ENCODE peak calls at places on chromosomes 16 and 17, in nine cellular contexts. L is NCI-H460; H is HTR-8/SVneo; Z is central memory CD8-positive, alpha-beta T cell; I is Panc1; U is fibroblast of the conjunctiva; A is T-helper 2 cell; F is amygdala; Q is CD4-positive, alpha-beta T cell. P is an unnamed sample.
A peak's percentile ranks its signal among the peaks of the same experiment; 100 is the strongest.

GRCh38 chr17:8894189-8894611 is 26.7 kb upstream of the PIK3R6 start:
- DNase-seq in L (no peak), H (no peak), Z (no peak), I (no peak), U (no peak), A (no peak), F (no peak), Q (no peak), P (no peak)

GRCh38 chr17:61402978-61403845 is 3.6 kb downstream of the TBX2 start:
- DNase-seq in L (no peak), H (no peak), Z (no peak), I (no peak), U (no peak), A (no peak), F (no peak), Q (no peak), P (no peak)

GRCh38 chr17:2033128-2033527 is 3.2 kb downstream of the DPH1 start:
- DNase-seq in L (no peak), H (no peak), Z (no peak), I (no peak), U (no peak), A (no peak), F (no peak), Q (no peak), P (no peak)

GRCh38 chr17:38969281-38969680 is 2.1 kb upstream of the FBXO47 start:
- DNase-seq in L (no peak), H (no peak), Z (no peak), I (no peak), U (no peak), A (no peak), F (peak; percentile 8), Q (no peak), P (no peak)

GRCh38 chr17:65154770-65155589 is 17.8 kb downstream of the RGS9 start:
- DNase-seq in L (no peak), H (peak; percentile 45), Z (no peak), I (no peak), U (no peak), A (no peak), F (no peak), Q (no peak), P (no peak)

GRCh38 chr17:57563968-57564367 is 181.1 kb downstream of the CCDC182 start:
- DNase-seq in L (no peak), H (no peak), Z (no peak), I (no peak), U (no peak), A (no peak), F (peak; percentile 59), Q (no peak), P (no peak)

GRCh38 chr16:30010817-30011504 is at the start of gene DOC2A:
- DNase-seq in L (no peak), H (no peak), Z (no peak), I (no peak), U (no peak), A (no peak), F (peak; percentile 84), Q (no peak), P (no peak)

GRCh38 chr16:30046178-30046577 is 15.1 kb upstream of the TLCD3B start:
- DNase-seq in L (no peak), H (no peak), Z (no peak), I (no peak), U (no peak), A (no peak), F (no peak), Q (no peak), P (no peak)

GRCh38 chr17:28746611-28747045 is 2.8 kb downstream of the TRAF4 start:
- DNase-seq in L (no peak), H (no peak), Z (no peak), I (no peak), U (no peak), A (no peak), F (peak; percentile 78), Q (no peak), P (no peak)

GRCh38 chr17:49829026-49829425 is 18.8 kb downstream of the TAC4 start:
- DNase-seq in L (no peak), H (no peak), Z (no peak), I (no peak), U (no peak), A (no peak), F (no peak), Q (no peak), P (no peak)

GRCh38 chr17:78677303-78678219 is 100.4 kb upstream of the DNAH17 start:
- DNase-seq in L (no peak), H (no peak), Z (no peak), I (no peak), U (no peak), A (no peak), F (no peak), Q (no peak), P (no peak)

GRCh38 chr17:44038604-44039007 is 23.8 kb upstream of the TMEM101 start:
- DNase-seq in L (no peak), H (no peak), Z (no peak), I (no peak), U (no peak), A (no peak), F (no peak), Q (no peak), P (no peak)

GRCh38 chr17:40110026-40110425 is 9.6 kb upstream of the NR1D1 start:
- DNase-seq in L (no peak), H (no peak), Z (no peak), I (no peak), U (no peak), A (no peak), F (no peak), Q (no peak), P (no peak)

GRCh38 chr16:22419908-22420307 is 45.5 kb upstream of the CDR2 start:
- DNase-seq in L (no peak), H (no peak), Z (no peak), I (no peak), U (no peak), A (no peak), F (no peak), Q (no peak), P (no peak)

GRCh38 chr16:57483725-57484514 is 2.4 kb downstream of the DOK4 start:
- DNase-seq in L (no peak), H (no peak), Z (no peak), I (no peak), U (no peak), A (no peak), F (no peak), Q (no peak), P (no peak)

GRCh38 chr17:6666077-6666521 is 14.5 kb downstream of the C17orf100 start:
- DNase-seq in L (peak; percentile 75), H (peak; percentile 89), Z (no peak), I (no peak), U (peak; percentile 80), A (no peak), F (peak; percentile 47), Q (peak; percentile 25), P (no peak)

GRCh38 chr16:10992797-10993196 is 48.4 kb downstream of the CLEC16A start:
- DNase-seq in L (peak; percentile 53), H (peak; percentile 67), Z (no peak), I (peak; percentile 36), U (peak; percentile 53), A (no peak), F (no peak), Q (no peak), P (no peak)

GRCh38 chr16:70638814-70639792 is 7.3 kb upstream of the IL34 start:
- DNase-seq in L (no peak), H (no peak), Z (no peak), I (no peak), U (peak; percentile 35), A (no peak), F (no peak), Q (no peak), P (no peak)

GRCh38 chr16:58024673-58025350 is 742 bp upstream of the MMP15 start:
- DNase-seq in L (no peak), H (no peak), Z (no peak), I (no peak), U (no peak), A (no peak), F (no peak), Q (peak; percentile 5), P (no peak)

GRCh38 chr17:55161935-55162555 is 102.7 kb upstream of the HLF start:
- DNase-seq in L (no peak), H (peak; percentile 54), Z (no peak), I (no peak), U (peak; percentile 52), A (no peak), F (no peak), Q (no peak), P (no peak)

GRCh38 chr16:68382296-68382718 is 66.0 kb downstream of the SMPD3 start:
- DNase-seq in L (no peak), H (no peak), Z (no peak), I (no peak), U (no peak), A (no peak), F (no peak), Q (no peak), P (no peak)

GRCh38 chr17:3885970-3886369 is 6.9 kb downstream of the CAMKK1 start:
- DNase-seq in L (peak; percentile 9), H (no peak), Z (no peak), I (no peak), U (peak; percentile 61), A (no peak), F (no peak), Q (no peak), P (no peak)

GRCh38 chr17:38853292-38854219 is at the start of gene RPL23:
- DNase-seq in L (peak; percentile 97), H (peak; percentile 95), Z (peak; percentile 86), I (peak; percentile 74), U (peak; percentile 93), A (peak; percentile 86), F (peak; percentile 88), Q (peak; percentile 83), P (peak; percentile 95)

GRCh38 chr17:81340606-81341346 is 45.7 kb upstream of the SLC38A10 start:
- DNase-seq in L (no peak), H (no peak), Z (no peak), I (no peak), U (no peak), A (no peak), F (no peak), Q (no peak), P (no peak)

GRCh38 chr16:50467943-50468748 is 80.0 kb upstream of the NKD1 start:
- DNase-seq in L (no peak), H (no peak), Z (no peak), I (no peak), U (no peak), A (no peak), F (peak; percentile 85), Q (no peak), P (no peak)

P was measured in SK-N-MC.